ENCODE peak calls at places on chromosomes 1 and 21, in eight cellular contexts. J is GM04504, U is ureter, D is endothelial cell, R is breast epithelium, Z is NCI-H1092, O is H54, T is foreskin fibroblast. N is an unnamed sample.

GRCh38 chr1:82062206-82062605 is 261.5 kb downstream of the ADGRL2 start:
- DNase-seq in J (no peak), U (no peak), D (no peak), R (no peak), Z (no peak), O (no peak), T (no peak), N (no peak)

GRCh38 chr1:2360588-2361364 is 30.6 kb downstream of the MORN1 start:
- DNase-seq in J (no peak), U (no peak), D (no peak), R (no peak), Z (no peak), O (no peak), T (peak; percentile 15), N (no peak)

GRCh38 chr1:30744060-30744756 is 13.4 kb downstream of the LAPTM5 start:
- DNase-seq in J (no peak), U (no peak), D (no peak), R (no peak), Z (no peak), O (no peak), T (peak; percentile 63), N (no peak)

GRCh38 chr1:50426702-50427085 is 3.5 kb upstream of the DMRTA2 start:
- DNase-seq in J (no peak), U (no peak), D (no peak), R (no peak), Z (no peak), O (no peak), T (no peak), N (no peak)

GRCh38 chr1:8974551-8974950 is 28.9 kb downstream of the CA6 start:
- DNase-seq in J (no peak), U (no peak), D (no peak), R (no peak), Z (no peak), O (no peak), T (no peak), N (no peak)

GRCh38 chr1:38084700-38085099 is 38.1 kb upstream of the POU3F1 start:
- DNase-seq in J (no peak), U (no peak), D (no peak), R (no peak), Z (no peak), O (no peak), T (no peak), N (no peak)

GRCh38 chr21:31509108-31510017 is 150.1 kb upstream of the SOD1 start:
- DNase-seq in J (no peak), U (no peak), D (peak; percentile 23), R (peak; percentile 54), Z (no peak), O (peak; percentile 92), T (no peak), N (no peak)

GRCh38 chr1:85078903-85079302 is 30.6 kb upstream of the MCOLN3 start:
- DNase-seq in J (no peak), U (no peak), D (no peak), R (no peak), Z (no peak), O (no peak), T (peak; percentile 71), N (no peak)

GRCh38 chr1:162235261-162235780 is 141.3 kb downstream of the SPATA46 start:
- DNase-seq in J (peak; percentile 6), U (no peak), D (no peak), R (no peak), Z (no peak), O (no peak), T (peak; percentile 97), N (no peak)

N was measured in right atrium auricular region.